ENCODE peak calls at places on chromosomes 3 and 15, in four cellular contexts. One of them, this sample, is unnamed.

GRCh38 chr3:53238881-53239280 is 16.9 kb downstream of the TKT start:
- DNase-seq in dorsolateral prefrontal cortex: no peak
- DNase-seq in right atrium auricular region: no peak
- DNase-seq in psoas muscle: no peak
- DNase-seq in this sample: no peak

GRCh38 chr3:81068546-81068945 is 692.9 kb downstream of the GBE1 start:
- DNase-seq in dorsolateral prefrontal cortex: no peak
- DNase-seq in right atrium auricular region: no peak
- DNase-seq in psoas muscle: no peak
- DNase-seq in this sample: no peak

GRCh38 chr3:114480442-114480841 is 186.6 kb downstream of the TIGIT start:
- DNase-seq in dorsolateral prefrontal cortex: no peak
- DNase-seq in right atrium auricular region: no peak
- DNase-seq in psoas muscle: no peak
- DNase-seq in this sample: no peak

GRCh38 chr3:47003461-47004368 is 24.2 kb downstream of the NBEAL2 start:
- DNase-seq in dorsolateral prefrontal cortex: no peak
- DNase-seq in right atrium auricular region: no peak
- DNase-seq in psoas muscle: peak; percentile 50
- DNase-seq in this sample: no peak

GRCh38 chr3:22685598-22685997 is 517.5 kb upstream of the UBE2E2 start:
- DNase-seq in dorsolateral prefrontal cortex: no peak
- DNase-seq in right atrium auricular region: no peak
- DNase-seq in psoas muscle: no peak
- DNase-seq in this sample: no peak

GRCh38 chr3:112056451-112056929 is 22.0 kb downstream of the TMPRSS7 start:
- DNase-seq in dorsolateral prefrontal cortex: no peak
- DNase-seq in right atrium auricular region: no peak
- DNase-seq in psoas muscle: no peak
- DNase-seq in this sample: no peak

GRCh38 chr3:182479335-182479734 is 314.0 kb upstream of the ATP11B start:
- DNase-seq in dorsolateral prefrontal cortex: no peak
- DNase-seq in right atrium auricular region: no peak
- DNase-seq in psoas muscle: no peak
- DNase-seq in this sample: no peak

GRCh38 chr3:182182531-182182968 is 470.8 kb downstream of the SOX2 start:
- DNase-seq in dorsolateral prefrontal cortex: no peak
- DNase-seq in right atrium auricular region: no peak
- DNase-seq in psoas muscle: no peak
- DNase-seq in this sample: no peak

GRCh38 chr15:40242671-40243070 is 3.8 kb downstream of the PAK6 start:
- DNase-seq in dorsolateral prefrontal cortex: no peak
- DNase-seq in right atrium auricular region: no peak
- DNase-seq in psoas muscle: no peak
- DNase-seq in this sample: no peak

GRCh38 chr3:40173291-40173710 is 136.2 kb upstream of the EIF1B start:
- DNase-seq in dorsolateral prefrontal cortex: peak; percentile 72
- DNase-seq in right atrium auricular region: no peak
- DNase-seq in psoas muscle: no peak
- DNase-seq in this sample: no peak

GRCh38 chr3:109927726-109928125 is 590.4 kb upstream of the DPPA4 start:
- DNase-seq in dorsolateral prefrontal cortex: no peak
- DNase-seq in right atrium auricular region: no peak
- DNase-seq in psoas muscle: no peak
- DNase-seq in this sample: no peak

GRCh38 chr3:99953596-99953995 is 135.9 kb downstream of the CMSS1 start:
- DNase-seq in dorsolateral prefrontal cortex: no peak
- DNase-seq in right atrium auricular region: no peak
- DNase-seq in psoas muscle: no peak
- DNase-seq in this sample: no peak

GRCh38 chr15:62392411-62392810 is 227.3 kb upstream of the C2CD4B start:
- DNase-seq in dorsolateral prefrontal cortex: no peak
- DNase-seq in right atrium auricular region: peak; percentile 61
- DNase-seq in psoas muscle: peak; percentile 68
- DNase-seq in this sample: no peak

GRCh38 chr15:70617076-70617910 is 146.1 kb downstream of the UACA start:
- DNase-seq in dorsolateral prefrontal cortex: no peak
- DNase-seq in right atrium auricular region: no peak
- DNase-seq in psoas muscle: no peak
- DNase-seq in this sample: no peak

GRCh38 chr3:21013566-21013965 is 737.4 kb downstream of the ZNF385D start:
- DNase-seq in dorsolateral prefrontal cortex: no peak
- DNase-seq in right atrium auricular region: no peak
- DNase-seq in psoas muscle: no peak
- DNase-seq in this sample: no peak

GRCh38 chr15:40258544-40258943 is 19.7 kb downstream of the PAK6 start:
- DNase-seq in dorsolateral prefrontal cortex: no peak
- DNase-seq in right atrium auricular region: no peak
- DNase-seq in psoas muscle: no peak
- DNase-seq in this sample: no peak

GRCh38 chr15:67066041-67067021 is 929 bp downstream of the SMAD3 start:
- DNase-seq in dorsolateral prefrontal cortex: no peak
- DNase-seq in right atrium auricular region: no peak
- DNase-seq in psoas muscle: peak; percentile 68
- DNase-seq in this sample: peak; percentile 22

GRCh38 chr3:153338487-153338886 is 176.5 kb downstream of the RAP2B start:
- DNase-seq in dorsolateral prefrontal cortex: no peak
- DNase-seq in right atrium auricular region: no peak
- DNase-seq in psoas muscle: no peak
- DNase-seq in this sample: no peak

GRCh38 chr3:27960133-27960532 is 238.0 kb upstream of the EOMES start:
- DNase-seq in dorsolateral prefrontal cortex: no peak
- DNase-seq in right atrium auricular region: no peak
- DNase-seq in psoas muscle: no peak
- DNase-seq in this sample: no peak

GRCh38 chr3:64164309-64164708 is 61.0 kb downstream of the PRICKLE2 start:
- DNase-seq in dorsolateral prefrontal cortex: no peak
- DNase-seq in right atrium auricular region: no peak
- DNase-seq in psoas muscle: no peak
- DNase-seq in this sample: no peak

GRCh38 chr15:31283046-31283445 is 43.6 kb upstream of the KLF13 start:
- DNase-seq in dorsolateral prefrontal cortex: peak; percentile 11
- DNase-seq in right atrium auricular region: no peak
- DNase-seq in psoas muscle: no peak
- DNase-seq in this sample: peak; percentile 3

GRCh38 chr3:46931631-46932441 is 44.7 kb downstream of the CCDC12 start:
- DNase-seq in dorsolateral prefrontal cortex: no peak
- DNase-seq in right atrium auricular region: no peak
- DNase-seq in psoas muscle: peak; percentile 77
- DNase-seq in this sample: no peak

GRCh38 chr3:40780341-40780800 is 255.6 kb downstream of the ZNF621 start:
- DNase-seq in dorsolateral prefrontal cortex: peak; percentile 87
- DNase-seq in right atrium auricular region: peak; percentile 89
- DNase-seq in psoas muscle: peak; percentile 85
- DNase-seq in this sample: no peak

GRCh38 chr15:90710436-90710835 is 6.7 kb upstream of the BLM start:
- DNase-seq in dorsolateral prefrontal cortex: no peak
- DNase-seq in right atrium auricular region: no peak
- DNase-seq in psoas muscle: no peak
- DNase-seq in this sample: no peak

GRCh38 chr3:48855681-48856447 is 8.2 kb upstream of the PRKAR2A start:
- DNase-seq in dorsolateral prefrontal cortex: no peak
- DNase-seq in right atrium auricular region: no peak
- DNase-seq in psoas muscle: peak; percentile 14
- DNase-seq in this sample: no peak

GRCh38 chr3:188342991-188343732 is 189.2 kb downstream of the LPP start:
- DNase-seq in dorsolateral prefrontal cortex: no peak
- DNase-seq in right atrium auricular region: no peak
- DNase-seq in psoas muscle: no peak
- DNase-seq in this sample: no peak

GRCh38 chr15:89457086-89457485 is 39.3 kb downstream of the RHCG start:
- DNase-seq in dorsolateral prefrontal cortex: no peak
- DNase-seq in right atrium auricular region: no peak
- DNase-seq in psoas muscle: no peak
- DNase-seq in this sample: no peak

GRCh38 chr3:149553781-149554451 is 79.4 kb downstream of the TM4SF4 start:
- DNase-seq in dorsolateral prefrontal cortex: no peak
- DNase-seq in right atrium auricular region: no peak
- DNase-seq in psoas muscle: no peak
- DNase-seq in this sample: no peak

GRCh38 chr3:152474585-152474984 is 205.9 kb downstream of the MBNL1 start:
- DNase-seq in dorsolateral prefrontal cortex: no peak
- DNase-seq in right atrium auricular region: no peak
- DNase-seq in psoas muscle: no peak
- DNase-seq in this sample: no peak

GRCh38 chr3:140552898-140553297 is 125.0 kb upstream of the TRIM42 start:
- DNase-seq in dorsolateral prefrontal cortex: no peak
- DNase-seq in right atrium auricular region: no peak
- DNase-seq in psoas muscle: no peak
- DNase-seq in this sample: no peak
- TF ChIP-seq CTCF in dorsolateral prefrontal cortex: no peak
- TF ChIP-seq CTCF in right atrium auricular region: peak; percentile 40
- TF ChIP-seq CTCF in psoas muscle: no peak
- TF ChIP-seq CTCF in this sample: no peak

GRCh38 chr15:36358094-36358961 is 221.1 kb upstream of the CDIN1 start:
- DNase-seq in dorsolateral prefrontal cortex: no peak
- DNase-seq in right atrium auricular region: no peak
- DNase-seq in psoas muscle: no peak
- DNase-seq in this sample: no peak
- TF ChIP-seq CTCF in dorsolateral prefrontal cortex: no peak
- TF ChIP-seq CTCF in right atrium auricular region: no peak
- TF ChIP-seq CTCF in psoas muscle: no peak
- TF ChIP-seq CTCF in this sample: no peak

GRCh38 chr15:65610871-65611718 is at the start of gene INTS14:
- DNase-seq in dorsolateral prefrontal cortex: peak; percentile 97
- DNase-seq in right atrium auricular region: peak; percentile 96
- DNase-seq in psoas muscle: peak; percentile 99
- DNase-seq in this sample: peak; percentile 95
- TF ChIP-seq CTCF in dorsolateral prefrontal cortex: peak; percentile 77
- TF ChIP-seq CTCF in right atrium auricular region: peak; percentile 86
- TF ChIP-seq CTCF in psoas muscle: peak; percentile 63
- TF ChIP-seq CTCF in this sample: peak; percentile 66

GRCh38 chr3:42600958-42601675 is 631 bp downstream of the NKTR start:
- DNase-seq in dorsolateral prefrontal cortex: peak; percentile 48
- DNase-seq in right atrium auricular region: peak; percentile 71
- DNase-seq in psoas muscle: peak; percentile 80
- DNase-seq in this sample: no peak
- TF ChIP-seq CTCF in dorsolateral prefrontal cortex: no peak
- TF ChIP-seq CTCF in right atrium auricular region: no peak
- TF ChIP-seq CTCF in psoas muscle: peak; percentile 10
- TF ChIP-seq CTCF in this sample: no peak

GRCh38 chr3:30162579-30162978 is 443.8 kb upstream of the TGFBR2 start:
- DNase-seq in dorsolateral prefrontal cortex: no peak
- DNase-seq in right atrium auricular region: no peak
- DNase-seq in psoas muscle: no peak
- DNase-seq in this sample: no peak

GRCh38 chr3:30166535-30166934 is 439.9 kb upstream of the TGFBR2 start:
- DNase-seq in dorsolateral prefrontal cortex: no peak
- DNase-seq in right atrium auricular region: no peak
- DNase-seq in psoas muscle: no peak
- DNase-seq in this sample: no peak

GRCh38 chr3:30155755-30156154 is 450.6 kb upstream of the TGFBR2 start:
- DNase-seq in dorsolateral prefrontal cortex: no peak
- DNase-seq in right atrium auricular region: no peak
- DNase-seq in psoas muscle: no peak
- DNase-seq in this sample: no peak

GRCh38 chr3:30156586-30157498 is 449.6 kb upstream of the TGFBR2 start:
- DNase-seq in dorsolateral prefrontal cortex: no peak
- DNase-seq in right atrium auricular region: no peak
- DNase-seq in psoas muscle: no peak
- DNase-seq in this sample: no peak

DNA sequence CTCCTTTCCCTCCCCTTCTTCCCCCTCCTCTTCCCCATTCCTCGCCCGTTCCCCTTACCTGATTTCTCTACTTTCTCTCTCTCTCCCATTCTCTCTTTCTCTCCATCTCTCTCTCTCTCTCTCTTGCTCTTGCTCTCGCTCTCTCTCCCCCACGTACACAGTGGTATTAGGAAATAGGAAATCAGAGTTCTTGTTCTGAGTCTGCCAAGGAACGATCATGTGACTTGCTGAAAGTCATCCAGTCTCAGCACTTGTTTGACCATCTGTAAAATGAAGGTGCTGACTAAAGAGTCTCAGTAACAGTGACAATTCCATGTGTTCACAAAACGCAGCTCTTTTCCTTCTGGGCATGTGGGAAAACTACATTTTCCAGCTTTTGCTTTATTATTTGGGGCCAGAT is 445.0 kb upstream of the TGFBR2 start:
- DNase-seq in dorsolateral prefrontal cortex: no peak
- DNase-seq in right atrium auricular region: no peak
- DNase-seq in psoas muscle: no peak
- DNase-seq in this sample: no peak
- TF ChIP-seq CTCF in dorsolateral prefrontal cortex: no peak
- TF ChIP-seq CTCF in right atrium auricular region: no peak
- TF ChIP-seq CTCF in psoas muscle: no peak
- TF ChIP-seq CTCF in this sample: no peak

DNA sequence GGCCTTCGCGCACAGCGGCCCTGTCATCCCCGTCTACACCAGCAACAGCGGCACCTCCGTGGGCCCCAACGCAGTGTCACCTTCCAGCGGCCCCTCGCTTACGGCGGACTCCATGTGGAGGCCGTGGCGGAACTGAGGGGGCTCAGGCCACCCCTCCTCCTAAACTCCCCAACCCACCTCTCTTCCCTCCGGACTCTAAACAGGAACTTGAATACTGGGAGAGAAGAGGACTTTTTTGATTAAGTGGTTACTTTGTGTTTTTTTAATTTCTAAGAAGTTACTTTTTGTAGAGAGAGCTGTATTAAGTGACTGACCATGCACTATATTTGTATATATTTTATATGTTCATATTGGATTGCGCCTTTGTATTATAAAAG is 2.1 kb downstream of the HES1 start:
- DNase-seq in dorsolateral prefrontal cortex: no peak
- DNase-seq in right atrium auricular region: no peak
- DNase-seq in psoas muscle: no peak
- DNase-seq in this sample: no peak
- TF ChIP-seq CTCF in dorsolateral prefrontal cortex: no peak
- TF ChIP-seq CTCF in right atrium auricular region: no peak
- TF ChIP-seq CTCF in psoas muscle: peak; percentile 2
- TF ChIP-seq CTCF in this sample: no peak